ENCODE peak calls at places on chromosome 17, in four cellular contexts. T is NCI-H1694; V is stimulated activated CD4-positive, alpha-beta T cell treated with anti-CD3 and anti-CD28 coated beads, Interleukin-1b, Interleukin-23, amount 100 ng/mL, for 1 hour; M is activated naive CD8-positive, alpha-beta T cell treated with anti-CD3 and anti-CD28 coated beads for 36 hours. R is an unnamed sample.

GRCh38 chr17:71320009-71320796 is 800.6 kb upstream of the SOX9 start:
- DNase-seq in T (no peak), V (no peak), M (no peak), R (no peak)

GRCh38 chr17:66518108-66518507 is 215.7 kb downstream of the PRKCA start:
- DNase-seq in T (no peak), V (no peak), M (no peak), R (no peak)

GRCh38 chr17:57016066-57016763 is 38.3 kb downstream of the SCPEP1 start:
- DNase-seq in T (no peak), V (no peak), M (no peak), R (no peak)

GRCh38 chr17:73228748-73229236 is 32.9 kb downstream of the CPSF4L start:
- DNase-seq in T (no peak), V (no peak), M (peak), R (no peak)

GRCh38 chr17:1145311-1145986 is 34.3 kb downstream of the ABR start:
- DNase-seq in T (no peak), V (no peak), M (no peak), R (no peak)

GRCh38 chr17:5877948-5878347 is 192.2 kb upstream of the WSCD1 start:
- DNase-seq in T (no peak), V (no peak), M (no peak), R (no peak)

GRCh38 chr17:43814026-43814425 is 18.9 kb downstream of the MPP3 start:
- DNase-seq in T (no peak), V (no peak), M (no peak), R (no peak)

GRCh38 chr17:76542566-76542971 is 2.7 kb downstream of the PRCD start:
- DNase-seq in T (no peak), V (no peak), M (no peak), R (no peak)

GRCh38 chr17:17647521-17648178 is 33.6 kb upstream of the RAI1 start:
- DNase-seq in T (no peak), V (no peak), M (no peak), R (no peak)

GRCh38 chr17:627051-627450 is 87.6 kb downstream of the VPS53 start:
- DNase-seq in T (no peak), V (no peak), M (no peak), R (no peak)

GRCh38 chr17:17783825-17784598 is 52.8 kb downstream of the SREBF1 start:
- DNase-seq in T (peak), V (no peak), M (no peak), R (peak)

GRCh38 chr17:76539631-76540271 is at the start of gene PRCD:
- DNase-seq in T (no peak), V (no peak), M (no peak), R (no peak)

GRCh38 chr17:17084317-17084835 is 42.1 kb downstream of the MPRIP start:
- DNase-seq in T (no peak), V (no peak), M (no peak), R (no peak)

GRCh38 chr17:16037636-16038035 is 38.0 kb downstream of the TTC19 start:
- DNase-seq in T (no peak), V (no peak), M (no peak), R (no peak)

GRCh38 chr17:72977768-72978417 is 114.6 kb downstream of the SLC39A11 start:
- DNase-seq in T (no peak), V (no peak), M (no peak), R (no peak)

GRCh38 chr17:44084131-44084538 is 13.6 kb downstream of the G6PC3 start:
- DNase-seq in T (no peak), V (no peak), M (peak), R (peak)

GRCh38 chr17:64111831-64112230 is 18.1 kb downstream of the ERN1 start:
- DNase-seq in T (no peak), V (no peak), M (no peak), R (no peak)

GRCh38 chr17:82062984-82063368 is 2.6 kb downstream of the DUS1L start:
- DNase-seq in T (no peak), V (no peak), M (no peak), R (no peak)

GRCh38 chr17:20896153-20896649 is 146.6 kb downstream of the USP22 start:
- DNase-seq in T (no peak), V (no peak), M (peak), R (no peak)

GRCh38 chr17:19278729-19279128 is 41.6 kb downstream of the EPN2 start:
- DNase-seq in T (no peak), V (no peak), M (no peak), R (no peak)

GRCh38 chr17:43018008-43018853 is 4.0 kb downstream of the VAT1 start:
- DNase-seq in T (no peak), V (no peak), M (peak), R (peak)

GRCh38 chr17:19533718-19534561 is at the start of gene SLC47A1:
- DNase-seq in T (no peak), V (no peak), M (peak), R (no peak)

GRCh38 chr17:147796-148740 is 10.7 kb downstream of the SCGB1C2 start:
- DNase-seq in T (no peak), V (no peak), M (no peak), R (no peak)